ENCODE peak calls at places on chromosomes 11 and 22, in nine cellular contexts. One of them, this sample, is unnamed.

GRCh38 chr11:27395556-27396258 is 32.7 kb upstream of the CCDC34 start:
- DNase-seq in fibroblast of the aortic adventitia: no peak
- DNase-seq in caudate nucleus: no peak
- DNase-seq in ELR: peak; percentile 43
- DNase-seq in DMS153: no peak
- DNase-seq in NCI-H1092: no peak
- DNase-seq in posterior cingulate gyrus: no peak
- DNase-seq in activated gamma-delta T cell treated with Interleukin-2 at 50 U/mL for 16 hours: no peak
- DNase-seq in EL: peak; percentile 42
- DNase-seq in this sample: no peak

GRCh38 chr22:31442768-31443489 is 43.5 kb downstream of the DRG1 start:
- DNase-seq in DMS153: no peak
- DNase-seq in activated gamma-delta T cell treated with Interleukin-2 at 50 U/mL for 16 hours: no peak
- DNase-seq in fibroblast of the aortic adventitia: no peak
- DNase-seq in NCI-H1092: no peak
- DNase-seq in posterior cingulate gyrus: no peak
- DNase-seq in ELR: no peak
- DNase-seq in EL: no peak
- DNase-seq in caudate nucleus: no peak
- DNase-seq in this sample: no peak

GRCh38 chr11:120985718-120986569 is 38.0 kb upstream of the TBCEL start:
- DNase-seq in EL: peak; percentile 58
- DNase-seq in activated gamma-delta T cell treated with Interleukin-2 at 50 U/mL for 16 hours: peak; percentile 19
- DNase-seq in fibroblast of the aortic adventitia: peak; percentile 25
- DNase-seq in posterior cingulate gyrus: peak; percentile 89
- DNase-seq in ELR: peak; percentile 56
- DNase-seq in caudate nucleus: peak; percentile 16
- DNase-seq in NCI-H1092: peak; percentile 40
- DNase-seq in DMS153: peak; percentile 56
- DNase-seq in this sample: peak; percentile 87

GRCh38 chr22:37001826-37002225 is 17.4 kb downstream of the TST start:
- DNase-seq in activated gamma-delta T cell treated with Interleukin-2 at 50 U/mL for 16 hours: no peak
- DNase-seq in NCI-H1092: no peak
- DNase-seq in DMS153: no peak
- DNase-seq in ELR: no peak
- DNase-seq in fibroblast of the aortic adventitia: no peak
- DNase-seq in EL: no peak
- DNase-seq in caudate nucleus: no peak
- DNase-seq in posterior cingulate gyrus: peak; percentile 52
- DNase-seq in this sample: no peak

GRCh38 chr11:113664069-113664980 is 41.8 kb downstream of the TMPRSS5 start:
- DNase-seq in EL: peak; percentile 93
- DNase-seq in ELR: peak; percentile 88
- DNase-seq in caudate nucleus: no peak
- DNase-seq in fibroblast of the aortic adventitia: peak; percentile 30
- DNase-seq in posterior cingulate gyrus: no peak
- DNase-seq in DMS153: no peak
- DNase-seq in activated gamma-delta T cell treated with Interleukin-2 at 50 U/mL for 16 hours: no peak
- DNase-seq in NCI-H1092: no peak
- DNase-seq in this sample: peak; percentile 48

GRCh38 chr11:73382183-73382582 is 6.0 kb downstream of the RELT start:
- DNase-seq in caudate nucleus: no peak
- DNase-seq in activated gamma-delta T cell treated with Interleukin-2 at 50 U/mL for 16 hours: no peak
- DNase-seq in NCI-H1092: no peak
- DNase-seq in ELR: no peak
- DNase-seq in fibroblast of the aortic adventitia: no peak
- DNase-seq in posterior cingulate gyrus: no peak
- DNase-seq in EL: no peak
- DNase-seq in DMS153: no peak
- DNase-seq in this sample: no peak

GRCh38 chr22:33210129-33210784 is 152.1 kb upstream of the SYN3 start:
- DNase-seq in DMS153: peak; percentile 41
- DNase-seq in NCI-H1092: peak; percentile 63
- DNase-seq in posterior cingulate gyrus: no peak
- DNase-seq in fibroblast of the aortic adventitia: peak; percentile 39
- DNase-seq in activated gamma-delta T cell treated with Interleukin-2 at 50 U/mL for 16 hours: no peak
- DNase-seq in ELR: peak; percentile 2
- DNase-seq in caudate nucleus: no peak
- DNase-seq in EL: peak; percentile 22
- DNase-seq in this sample: peak; percentile 80

GRCh38 chr22:44723801-44724200 is 21.8 kb downstream of the PRR5 start:
- DNase-seq in posterior cingulate gyrus: no peak
- DNase-seq in NCI-H1092: no peak
- DNase-seq in caudate nucleus: no peak
- DNase-seq in fibroblast of the aortic adventitia: peak; percentile 54
- DNase-seq in ELR: peak; percentile 47
- DNase-seq in DMS153: no peak
- DNase-seq in EL: peak; percentile 45
- DNase-seq in activated gamma-delta T cell treated with Interleukin-2 at 50 U/mL for 16 hours: no peak
- DNase-seq in this sample: peak; percentile 46